ENCODE peak calls at places on chromosome 14, in six cellular contexts. L, K, J, E, U and R are unnamed samples.

GRCh38 chr14:90303382-90303943 is 28.3 kb downstream of the NRDE2 start:
- DNase-seq in E (no peak), K (no peak), U (no peak), L (peak), J (no peak), R (no peak)

GRCh38 chr14:93706360-93706955 is 81.8 kb downstream of the PRIMA1 start:
- DNase-seq in E (no peak), U (no peak), L (no peak), J (no peak), K (no peak), R (no peak)

GRCh38 chr14:90828642-90829487 is 12.6 kb upstream of the TTC7B start:
- DNase-seq in L (no peak), U (no peak), K (peak), E (no peak), J (no peak), R (no peak)

GRCh38 chr14:71414631-71415403 is 507.6 kb downstream of the PCNX1 start:
- DNase-seq in L (no peak), U (peak), J (peak), K (no peak), E (no peak), R (no peak)

GRCh38 chr14:102988054-102988453 is 65.6 kb downstream of the AMN start:
- DNase-seq in J (peak), K (no peak), U (peak), L (no peak), E (no peak), R (no peak)

GRCh38 chr14:104698688-104699425 is 9.4 kb downstream of the INF2 start:
- DNase-seq in K (no peak), J (no peak), E (no peak), U (no peak), L (no peak), R (no peak)

GRCh38 chr14:51877807-51878206 is 17.4 kb downstream of the GNG2 start:
- DNase-seq in L (no peak), E (no peak), J (no peak), U (no peak), K (no peak), R (no peak)

GRCh38 chr14:72925171-72925759 is 999 bp upstream of the DCAF4 start:
- DNase-seq in K (no peak), U (no peak), E (no peak), J (no peak), L (no peak), R (no peak)

GRCh38 chr14:104677506-104678332 is 11.7 kb upstream of the INF2 start:
- DNase-seq in U (peak), J (peak), K (peak), L (peak), E (peak), R (peak)

GRCh38 chr14:77880056-77880455 is 80.1 kb downstream of the ADCK1 start:
- DNase-seq in U (no peak), L (no peak), J (no peak), E (no peak), K (no peak), R (no peak)

GRCh38 chr14:77290705-77291104 is 19.7 kb upstream of the NGB start:
- DNase-seq in E (peak), U (no peak), K (no peak), L (peak), J (no peak), R (no peak)

GRCh38 chr14:52077261-52077984 is 8.6 kb upstream of the NID2 start:
- DNase-seq in L (no peak), J (no peak), U (peak), E (no peak), K (no peak), R (no peak)

GRCh38 chr14:77037886-77038511 is 9.5 kb upstream of the IRF2BPL start:
- DNase-seq in J (no peak), L (no peak), K (peak), E (no peak), U (no peak), R (no peak)

GRCh38 chr14:78606111-78606510 is 435.9 kb downstream of the NRXN3 start:
- DNase-seq in K (no peak), U (peak), J (peak), L (no peak), E (no peak), R (no peak)

GRCh38 chr14:69684461-69685183 is 73.2 kb downstream of the SUSD6 start:
- DNase-seq in L (no peak), J (no peak), U (no peak), E (no peak), K (peak), R (no peak)

GRCh38 chr14:59359451-59360124 is 105.6 kb downstream of the GPR135 start:
- DNase-seq in E (no peak), U (no peak), K (peak), L (no peak), J (no peak), R (no peak)

GRCh38 chr14:68596701-68597100 is 196.2 kb downstream of the ZFP36L1 start:
- DNase-seq in K (no peak), L (no peak), J (no peak), E (no peak), U (no peak), R (peak)

GRCh38 chr14:34911209-34912150 is 36.3 kb upstream of the BAZ1A start:
- DNase-seq in J (peak), E (no peak), U (peak), K (no peak), L (no peak), R (peak)

GRCh38 chr14:95196268-95196667 is 38.9 kb upstream of the DICER1 start:
- DNase-seq in U (no peak), J (no peak), K (peak), E (no peak), L (no peak), R (no peak)

GRCh38 chr14:96821501-96821900 is 24.3 kb downstream of the VRK1 start:
- DNase-seq in L (no peak), K (no peak), E (no peak), J (no peak), U (no peak), R (no peak)

GRCh38 chr14:66735853-66736252 is 227.9 kb downstream of the GPHN start:
- DNase-seq in U (no peak), K (no peak), E (no peak), J (no peak), L (no peak), R (no peak)

GRCh38 chr14:95222870-95223398 is 65.6 kb upstream of the DICER1 start:
- DNase-seq in K (no peak), L (peak), E (no peak), J (peak), U (peak), R (no peak)

GRCh38 chr14:63432228-63432627 is 110.9 kb downstream of the PPP2R5E start:
- DNase-seq in K (no peak), E (no peak), L (no peak), J (no peak), U (no peak), R (no peak)

GRCh38 chr14:95226801-95227200 is 69.5 kb upstream of the DICER1 start:
- DNase-seq in E (no peak), J (no peak), U (no peak), L (no peak), K (no peak), R (peak)

GRCh38 chr14:56119221-56119967 is 1.2 kb downstream of the PELI2 start:
- DNase-seq in E (no peak), J (peak), K (peak), L (peak), U (peak), R (peak)

GRCh38 chr14:35333347-35333730 is 41.2 kb downstream of the PSMA6 start:
- DNase-seq in L (peak), E (no peak), U (no peak), J (no peak), K (no peak), R (no peak)

GRCh38 chr14:39322807-39323206 is 89.1 kb downstream of the MIA2 start:
- DNase-seq in J (no peak), K (no peak), U (peak), L (no peak), E (no peak), R (no peak)

GRCh38 chr14:100529561-100530031 is 57.6 kb downstream of the BEGAIN start:
- DNase-seq in L (peak), E (no peak), J (no peak), U (no peak), K (no peak), R (peak)

GRCh38 chr14:80941241-80942157 is at the start of gene CEP128:
- DNase-seq in J (peak), U (peak), K (peak), L (peak), E (peak), R (peak)

DNA sequence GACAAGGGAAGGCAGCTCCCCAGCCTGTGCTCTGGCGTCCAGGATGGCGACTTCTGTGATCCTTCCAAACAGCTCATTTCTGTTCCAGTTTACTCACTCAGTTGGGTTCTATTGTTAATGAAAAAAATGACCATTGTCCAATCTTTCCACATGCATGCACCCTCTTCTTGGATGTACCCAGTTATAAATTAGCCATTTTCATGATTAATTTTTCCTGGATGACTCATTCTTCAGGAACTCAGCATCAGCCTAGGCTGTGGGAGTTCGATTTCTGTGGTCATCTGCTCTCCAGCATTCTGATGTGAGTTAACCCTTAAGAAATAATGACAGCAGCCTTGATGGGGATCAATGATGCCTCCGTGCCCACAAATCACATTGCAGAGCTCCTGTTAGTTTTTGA is 926.8 kb downstream of the BCL11B start:
- DNase-seq in U (no peak), E (no peak), K (no peak), L (no peak), J (peak), R (no peak)
- H3K4me3 ChIP-seq in U (no peak), E (no peak), K (no peak), L (no peak), J (no peak), R (no peak)

GRCh38 chr14:25298238-25298637 is 248.3 kb upstream of the STXBP6 start:
- DNase-seq in K (no peak), J (no peak), E (no peak), L (no peak), U (no peak), R (no peak)
- H3K4me3 ChIP-seq in K (no peak), J (no peak), E (no peak), L (no peak), U (no peak), R (no peak)

DNA sequence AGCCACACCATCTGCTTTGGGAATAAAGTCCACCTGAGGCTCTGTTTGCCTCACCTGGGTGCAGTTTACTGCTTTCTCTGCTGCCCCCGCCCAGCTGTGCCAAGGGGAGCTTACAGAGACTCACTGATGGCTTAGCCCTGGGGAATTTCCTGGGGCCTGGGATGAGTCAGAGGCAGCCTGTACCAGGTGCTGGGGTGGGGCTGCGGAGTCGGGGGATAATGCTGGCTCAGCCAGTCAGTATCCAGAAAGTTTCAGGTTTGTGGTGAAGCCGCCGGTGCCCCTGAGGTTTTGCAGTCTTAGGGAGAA is 22.3 kb downstream of the PLEKHG3 start:
- DNase-seq in U (peak), K (no peak), J (peak), L (peak), E (no peak), R (peak)
- H3K4me3 ChIP-seq in U (no peak), K (no peak), J (no peak), L (no peak), E (no peak), R (no peak)

GRCh38 chr14:20655851-20656250 is 14.4 kb upstream of the OR6S1 start:
- DNase-seq in J (no peak), U (no peak), E (no peak), L (no peak), K (no peak), R (no peak)

GRCh38 chr14:20656274-20656673 is 14.8 kb upstream of the OR6S1 start:
- DNase-seq in K (no peak), L (no peak), U (no peak), E (no peak), J (no peak), R (no peak)

GRCh38 chr14:20659813-20660395 is 18.4 kb upstream of the OR6S1 start:
- DNase-seq in L (no peak), U (peak), J (no peak), E (no peak), K (no peak), R (no peak)

GRCh38 chr14:20658246-20658645 is 16.8 kb upstream of the OR6S1 start:
- DNase-seq in L (no peak), U (no peak), E (no peak), J (no peak), K (no peak), R (no peak)

DNA sequence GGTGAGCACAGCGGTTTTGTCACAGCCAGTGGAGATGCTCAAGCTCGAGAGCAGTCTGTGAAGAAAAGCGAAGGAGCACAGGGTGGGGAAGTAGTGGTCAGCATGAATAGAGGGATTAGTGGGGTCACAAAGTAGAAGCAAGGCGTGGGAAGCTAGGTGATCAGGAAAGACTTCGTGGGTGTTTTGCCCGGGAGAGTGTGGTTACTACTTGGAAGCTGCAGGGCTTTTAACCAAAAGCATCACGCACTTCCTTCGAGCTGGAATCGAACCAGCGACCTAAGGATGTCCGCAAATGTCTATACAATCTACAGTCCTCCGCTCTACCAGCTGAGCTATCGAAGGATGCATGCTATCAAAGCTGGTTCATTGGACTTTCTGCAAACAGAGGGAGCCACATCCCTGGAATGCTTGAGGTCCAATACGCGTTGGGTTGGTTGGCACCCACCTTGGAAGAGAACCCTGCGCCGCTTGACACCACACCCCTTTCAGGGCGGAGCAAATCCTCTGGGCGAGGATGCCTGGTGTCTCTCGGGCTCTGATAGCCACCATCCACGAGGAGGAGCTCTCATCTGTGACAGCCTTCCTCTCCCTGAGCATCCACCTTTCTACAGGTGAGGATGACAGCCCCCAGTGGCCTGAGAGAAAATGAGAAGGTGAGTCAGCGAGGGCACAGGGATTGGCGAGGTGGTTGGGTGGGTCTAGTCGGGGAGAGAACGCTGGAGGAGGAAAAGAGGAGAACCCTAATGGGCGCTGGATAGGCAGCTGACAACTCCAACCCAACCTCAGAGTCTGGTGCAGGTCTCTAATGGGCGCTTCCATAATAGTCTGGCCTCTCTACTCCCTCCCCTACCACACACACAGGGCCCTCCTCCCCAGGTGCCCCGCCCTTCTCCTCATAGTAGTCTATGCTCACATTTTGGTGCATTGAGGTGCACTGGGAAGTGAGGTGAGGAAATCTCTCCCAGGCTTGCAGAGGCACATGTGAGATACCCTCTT is 16.0 kb upstream of the OR6S1 start:
- DNase-seq in E (no peak), L (peak), J (no peak), U (peak), K (no peak), R (no peak)
- H3K4me3 ChIP-seq in E (no peak), L (no peak), J (no peak), U (no peak), K (no peak), R (no peak)

DNA sequence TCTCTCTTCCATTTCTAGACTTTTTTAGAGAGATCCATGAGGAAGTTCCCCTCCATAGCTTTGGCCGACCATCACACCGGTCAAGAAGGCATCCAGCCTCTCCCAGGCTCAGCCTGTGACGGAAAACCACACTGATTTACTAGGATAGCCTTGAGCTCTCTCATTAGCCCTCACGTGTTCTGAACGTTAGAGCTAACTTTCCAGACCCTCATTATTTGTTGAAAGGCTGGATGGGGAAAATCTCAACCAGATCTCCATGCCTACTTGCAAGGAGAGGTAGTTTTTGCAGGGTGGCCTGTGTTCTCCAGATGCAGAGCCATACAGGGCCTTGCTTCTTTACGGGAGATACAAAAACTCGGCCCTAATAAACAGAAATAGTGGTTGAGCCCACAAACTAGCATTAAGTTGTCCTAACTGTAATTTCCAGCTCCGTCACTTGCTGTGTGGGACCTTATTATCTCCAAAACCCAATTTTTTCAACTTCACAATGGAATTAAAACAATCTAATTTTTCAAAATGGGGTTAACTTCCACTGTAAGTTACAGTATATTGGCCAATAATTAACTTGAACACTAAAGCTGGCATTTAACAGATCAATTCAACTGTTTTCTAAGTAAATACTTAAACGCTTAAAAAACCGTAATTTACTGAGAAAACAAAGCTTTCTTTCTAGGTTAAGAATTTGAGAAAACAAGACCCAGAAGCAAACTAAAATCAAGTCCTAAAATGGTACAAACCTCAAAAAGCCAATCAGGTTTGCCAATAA is 65.3 kb downstream of the KLHL28 start:
- DNase-seq in K (peak), U (no peak), J (no peak), E (no peak), L (no peak), R (no peak)
- H3K4me3 ChIP-seq in K (peak), U (no peak), J (peak), E (no peak), L (no peak), R (peak)

GRCh38 chr14:60738843-60739508 is 4.4 kb downstream of the MNAT1 start:
- DNase-seq in L (no peak), U (peak), J (no peak), K (no peak), E (no peak), R (no peak)

GRCh38 chr14:60734465-60735242 is at the start of gene MNAT1:
- DNase-seq in E (peak), U (peak), L (peak), K (peak), J (peak), R (peak)

GRCh38 chr14:60732840-60733483 is 1.6 kb upstream of the MNAT1 start:
- DNase-seq in J (no peak), L (no peak), E (no peak), U (no peak), K (no peak), R (no peak)

GRCh38 chr14:60736494-60736893 is 1.9 kb downstream of the MNAT1 start:
- DNase-seq in U (peak), E (no peak), K (no peak), L (peak), J (peak), R (no peak)
- H3K4me3 ChIP-seq in U (peak), E (peak), K (peak), L (peak), J (peak), R (peak)

GRCh38 chr14:106509176-106509575 is 982.8 kb downstream of the TMEM121 start:
- DNase-seq in J (no peak), U (no peak), E (no peak), K (no peak), L (no peak), R (no peak)

GRCh38 chr14:106508216-106508615 is 981.8 kb downstream of the TMEM121 start:
- DNase-seq in L (no peak), J (no peak), K (no peak), E (no peak), U (no peak), R (no peak)

GRCh38 chr14:106509795-106510194 is 983.4 kb downstream of the TMEM121 start:
- DNase-seq in J (no peak), U (no peak), E (no peak), L (no peak), K (no peak), R (no peak)

GRCh38 chr14:106507354-106507753 is 981.0 kb downstream of the TMEM121 start:
- DNase-seq in E (no peak), J (no peak), L (no peak), K (no peak), U (no peak), R (no peak)

GRCh38 chr14:106506901-106507305 is 980.5 kb downstream of the TMEM121 start:
- DNase-seq in L (no peak), J (no peak), U (no peak), K (no peak), E (no peak), R (no peak)
- H3K4me3 ChIP-seq in L (no peak), J (no peak), U (no peak), K (no peak), E (no peak), R (no peak)

GRCh38 chr14:22713631-22713950 is 52.9 kb upstream of the OXA1L start:
- DNase-seq in L (no peak), J (no peak), E (no peak), U (no peak), K (no peak), R (no peak)
- H3K4me3 ChIP-seq in L (no peak), J (no peak), E (no peak), U (peak), K (peak), R (peak)